ENCODE peak calls at places on chromosomes 1 and 21, in six cellular contexts. One of them, this sample, is unnamed.

GRCh38 chr1:42756956-42757891 is 9.6 kb downstream of the P3H1 start:
- DNase-seq in MM.1S: peak; percentile 67
- DNase-seq in OCI-LY7: peak; percentile 77
- DNase-seq in IMR-90: peak; percentile 72
- DNase-seq in fibroblast of lung: peak; percentile 70
- DNase-seq in neuronal stem cell: peak; percentile 43
- DNase-seq in this sample: peak; percentile 81

GRCh38 chr1:205493241-205494085 is 11.0 kb upstream of the CDK18 start:
- DNase-seq in IMR-90: peak; percentile 56
- DNase-seq in neuronal stem cell: no peak
- DNase-seq in OCI-LY7: no peak
- DNase-seq in MM.1S: no peak
- DNase-seq in fibroblast of lung: peak; percentile 90
- DNase-seq in this sample: peak; percentile 88

GRCh38 chr21:45359451-45360217 is 45.3 kb upstream of the COL18A1 start:
- DNase-seq in OCI-LY7: no peak
- DNase-seq in IMR-90: no peak
- DNase-seq in fibroblast of lung: no peak
- DNase-seq in MM.1S: no peak
- DNase-seq in neuronal stem cell: peak; percentile 59
- DNase-seq in this sample: no peak

GRCh38 chr21:41759214-41759840 is 7.5 kb downstream of the RIPK4 start:
- DNase-seq in fibroblast of lung: no peak
- DNase-seq in OCI-LY7: no peak
- DNase-seq in MM.1S: no peak
- DNase-seq in IMR-90: no peak
- DNase-seq in neuronal stem cell: no peak
- DNase-seq in this sample: peak; percentile 15

GRCh38 chr21:45067462-45068285 is 6.7 kb upstream of the ADARB1 start:
- DNase-seq in OCI-LY7: no peak
- DNase-seq in fibroblast of lung: no peak
- DNase-seq in MM.1S: no peak
- DNase-seq in neuronal stem cell: no peak
- DNase-seq in IMR-90: no peak
- DNase-seq in this sample: no peak

GRCh38 chr21:25995283-25995682 is 175.3 kb downstream of the APP start:
- DNase-seq in fibroblast of lung: no peak
- DNase-seq in IMR-90: no peak
- DNase-seq in MM.1S: no peak
- DNase-seq in OCI-LY7: no peak
- DNase-seq in neuronal stem cell: no peak
- DNase-seq in this sample: no peak

GRCh38 chr1:99735852-99736251 is 30.6 kb downstream of the FRRS1 start:
- DNase-seq in MM.1S: no peak
- DNase-seq in OCI-LY7: no peak
- DNase-seq in fibroblast of lung: no peak
- DNase-seq in IMR-90: no peak
- DNase-seq in neuronal stem cell: no peak
- DNase-seq in this sample: no peak

GRCh38 chr1:237873487-237873927 is 17.2 kb downstream of the ZP4 start:
- DNase-seq in neuronal stem cell: no peak
- DNase-seq in MM.1S: no peak
- DNase-seq in OCI-LY7: no peak
- DNase-seq in fibroblast of lung: peak; percentile 78
- DNase-seq in IMR-90: peak; percentile 64
- DNase-seq in this sample: peak; percentile 27

GRCh38 chr1:5142389-5142788 is 488.0 kb downstream of the AJAP1 start:
- DNase-seq in MM.1S: no peak
- DNase-seq in fibroblast of lung: no peak
- DNase-seq in OCI-LY7: peak; percentile 63
- DNase-seq in IMR-90: no peak
- DNase-seq in neuronal stem cell: no peak
- DNase-seq in this sample: no peak

GRCh38 chr1:231478800-231479199 is 49.7 kb upstream of the TSNAX start:
- DNase-seq in OCI-LY7: no peak
- DNase-seq in fibroblast of lung: no peak
- DNase-seq in MM.1S: no peak
- DNase-seq in neuronal stem cell: no peak
- DNase-seq in IMR-90: no peak
- DNase-seq in this sample: no peak

GRCh38 chr1:232249834-232250233 is 380.1 kb downstream of the SIPA1L2 start:
- DNase-seq in MM.1S: no peak
- DNase-seq in IMR-90: no peak
- DNase-seq in neuronal stem cell: no peak
- DNase-seq in fibroblast of lung: no peak
- DNase-seq in OCI-LY7: no peak
- DNase-seq in this sample: no peak

GRCh38 chr1:154496381-154496780 is 5.6 kb upstream of the TDRD10 start:
- DNase-seq in MM.1S: no peak
- DNase-seq in fibroblast of lung: no peak
- DNase-seq in neuronal stem cell: no peak
- DNase-seq in OCI-LY7: no peak
- DNase-seq in IMR-90: no peak
- DNase-seq in this sample: no peak

GRCh38 chr21:41615613-41616012 is 107.7 kb upstream of the TMPRSS2 start:
- DNase-seq in IMR-90: peak; percentile 99
- DNase-seq in MM.1S: no peak
- DNase-seq in neuronal stem cell: no peak
- DNase-seq in OCI-LY7: no peak
- DNase-seq in fibroblast of lung: peak; percentile 99
- DNase-seq in this sample: peak; percentile 98

GRCh38 chr1:31198591-31198990 is 41.1 kb downstream of the NKAIN1 start:
- DNase-seq in MM.1S: no peak
- DNase-seq in fibroblast of lung: no peak
- DNase-seq in IMR-90: no peak
- DNase-seq in neuronal stem cell: no peak
- DNase-seq in OCI-LY7: no peak
- DNase-seq in this sample: no peak

GRCh38 chr1:226309398-226310122 is 596 bp upstream of the LIN9 start:
- DNase-seq in IMR-90: no peak
- DNase-seq in neuronal stem cell: no peak
- DNase-seq in MM.1S: peak; percentile 36
- DNase-seq in OCI-LY7: peak; percentile 48
- DNase-seq in fibroblast of lung: peak; percentile 47
- DNase-seq in this sample: peak; percentile 60

GRCh38 chr1:235937123-235937522 is 70.4 kb upstream of the LYST start:
- DNase-seq in MM.1S: no peak
- DNase-seq in OCI-LY7: no peak
- DNase-seq in neuronal stem cell: no peak
- DNase-seq in IMR-90: no peak
- DNase-seq in fibroblast of lung: no peak
- DNase-seq in this sample: no peak

GRCh38 chr1:185961664-185962063 is 227.5 kb downstream of the HMCN1 start:
- DNase-seq in IMR-90: peak; percentile 51
- DNase-seq in fibroblast of lung: peak; percentile 37
- DNase-seq in MM.1S: no peak
- DNase-seq in neuronal stem cell: no peak
- DNase-seq in OCI-LY7: no peak
- DNase-seq in this sample: peak; percentile 55
- H3K4me2 ChIP-seq in IMR-90: peak overlapping the region; percentile 24
- H3K4me2 ChIP-seq in fibroblast of lung: no peak overlapping the region
- H3K4me2 ChIP-seq in MM.1S: no peak overlapping the region
- H3K4me2 ChIP-seq in neuronal stem cell: no peak overlapping the region
- H3K4me2 ChIP-seq in OCI-LY7: no peak overlapping the region
- H3K4me2 ChIP-seq in this sample: peak overlapping the region; percentile 28

GRCh38 chr1:222653178-222653827 is 35.4 kb downstream of the MIA3 start:
- DNase-seq in IMR-90: no peak
- DNase-seq in MM.1S: peak; percentile 32
- DNase-seq in fibroblast of lung: no peak
- DNase-seq in neuronal stem cell: no peak
- DNase-seq in OCI-LY7: no peak
- DNase-seq in this sample: no peak
- H3K36me3 ChIP-seq in IMR-90: peaks cover 44% of the 10 kb centered on the region
- H3K36me3 ChIP-seq in MM.1S: peaks cover 30% of the 10 kb centered on the region
- H3K36me3 ChIP-seq in fibroblast of lung: peaks cover 11% of the 10 kb centered on the region
- H3K36me3 ChIP-seq in neuronal stem cell: peaks cover 21% of the 10 kb centered on the region
- H3K36me3 ChIP-seq in OCI-LY7: peaks cover 93% of the 10 kb centered on the region
- H3K36me3 ChIP-seq in this sample: peaks cover 94% of the 10 kb centered on the region

GRCh38 chr1:155947292-155947691 is 5.9 kb downstream of the RXFP4 start:
- DNase-seq in fibroblast of lung: no peak
- DNase-seq in IMR-90: no peak
- DNase-seq in MM.1S: no peak
- DNase-seq in neuronal stem cell: no peak
- DNase-seq in OCI-LY7: peak; percentile 45
- DNase-seq in this sample: no peak
- H3K4me2 ChIP-seq in fibroblast of lung: no peak overlapping the region
- H3K4me2 ChIP-seq in IMR-90: no peak overlapping the region
- H3K4me2 ChIP-seq in MM.1S: peak overlapping the region; percentile 77
- H3K4me2 ChIP-seq in neuronal stem cell: no peak overlapping the region
- H3K4me2 ChIP-seq in OCI-LY7: peak overlapping the region; percentile 89
- H3K4me2 ChIP-seq in this sample: no peak overlapping the region

DNA sequence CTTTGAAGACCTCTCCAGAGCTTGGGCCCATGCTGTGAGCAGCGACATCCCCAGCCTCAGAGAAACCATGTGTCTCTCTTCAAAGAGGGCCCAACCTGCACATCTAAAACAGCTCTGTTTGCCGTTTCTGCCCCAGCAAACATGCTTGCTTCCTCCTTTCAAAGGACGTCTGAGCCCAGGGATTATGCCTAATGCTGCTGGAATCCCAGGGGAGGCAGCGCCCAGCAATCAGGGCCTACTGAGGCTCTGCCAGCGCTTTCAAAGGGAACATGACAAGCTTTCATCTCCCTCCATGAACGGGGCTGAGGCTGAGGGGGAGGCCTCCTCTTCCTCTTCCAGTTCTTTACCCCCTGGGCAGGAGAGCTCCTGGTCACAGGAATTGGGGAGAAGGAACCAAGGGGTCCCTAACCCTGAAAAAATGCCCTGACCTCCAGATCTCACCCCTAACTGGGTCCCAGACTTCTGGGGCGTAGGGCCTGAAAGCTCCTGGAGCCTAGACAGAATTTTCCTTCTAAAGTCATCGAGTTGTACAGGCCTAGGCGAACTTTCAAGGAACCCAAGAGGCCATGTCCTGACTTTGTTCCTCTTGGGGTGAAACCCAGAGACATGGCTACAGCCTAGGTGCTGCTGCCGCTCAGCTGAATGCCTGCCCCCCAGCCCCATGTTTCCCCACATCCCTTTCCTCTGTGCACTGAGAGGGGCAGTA is 13.4 kb upstream of the ASCL5 start:
- DNase-seq in MM.1S: no peak
- DNase-seq in fibroblast of lung: no peak
- DNase-seq in neuronal stem cell: no peak
- DNase-seq in IMR-90: no peak
- DNase-seq in OCI-LY7: no peak
- DNase-seq in this sample: no peak
- H3K36me3 ChIP-seq in MM.1S: no peaks in the 10 kb centered on the region
- H3K36me3 ChIP-seq in fibroblast of lung: peaks cover 14% of the 10 kb centered on the region
- H3K36me3 ChIP-seq in neuronal stem cell: peaks cover 66% of the 10 kb centered on the region
- H3K36me3 ChIP-seq in IMR-90: peaks cover 63% of the 10 kb centered on the region
- H3K36me3 ChIP-seq in OCI-LY7: peaks cover 20% of the 10 kb centered on the region
- H3K36me3 ChIP-seq in this sample: no peaks in the 10 kb centered on the region

DNA sequence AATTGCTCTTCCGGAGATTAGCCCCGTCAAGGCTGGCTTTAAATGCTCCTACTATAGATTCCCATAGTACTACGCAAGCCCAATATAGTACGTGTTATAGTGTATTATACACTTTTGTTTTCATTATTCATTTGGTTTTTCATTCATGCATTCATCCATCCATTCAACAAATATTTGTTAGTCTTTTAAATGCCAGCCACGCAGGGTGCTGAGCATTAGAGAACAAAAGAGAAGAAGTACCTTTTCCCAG is 513 bp upstream of the RAB3GAP2 start:
- DNase-seq in OCI-LY7: no peak
- DNase-seq in fibroblast of lung: no peak
- DNase-seq in MM.1S: no peak
- DNase-seq in neuronal stem cell: no peak
- DNase-seq in IMR-90: no peak
- DNase-seq in this sample: no peak
- H3K4me2 ChIP-seq in OCI-LY7: peak overlapping the region; percentile 78
- H3K4me2 ChIP-seq in fibroblast of lung: peak overlapping the region; percentile 86
- H3K4me2 ChIP-seq in MM.1S: peak overlapping the region; percentile 92
- H3K4me2 ChIP-seq in neuronal stem cell: peak overlapping the region; percentile 79
- H3K4me2 ChIP-seq in IMR-90: peak overlapping the region; percentile 82
- H3K4me2 ChIP-seq in this sample: peak overlapping the region; percentile 99

GRCh38 chr1:159928491-159929050 is 3.3 kb upstream of the TAGLN2 start:
- DNase-seq in OCI-LY7: no peak
- DNase-seq in fibroblast of lung: no peak
- DNase-seq in neuronal stem cell: no peak
- DNase-seq in MM.1S: no peak
- DNase-seq in IMR-90: no peak
- DNase-seq in this sample: no peak
- H3K36me3 ChIP-seq in OCI-LY7: no peaks in the 10 kb centered on the region
- H3K36me3 ChIP-seq in fibroblast of lung: no peaks in the 10 kb centered on the region
- H3K36me3 ChIP-seq in neuronal stem cell: peaks cover 41% of the 10 kb centered on the region
- H3K36me3 ChIP-seq in MM.1S: no peaks in the 10 kb centered on the region
- H3K36me3 ChIP-seq in IMR-90: no peaks in the 10 kb centered on the region
- H3K36me3 ChIP-seq in this sample: no peaks in the 10 kb centered on the region